ENCODE peak calls at places on chromosome 18, in nine cellular contexts. Z is activated CD4-positive, alpha-beta memory T cell treated with anti-CD3 and anti-CD28 coated beads, Interleukin-2, amount 10 ng/mL, durations not matched to agents 7 days and 5 days; I is psoas muscle; N is ELR; T is adrenal gland; O is AG08395; Q is progenitor cell of endocrine pancreas; V is NCI-H2081 treated with DMSO at 0.1 percent for 48 hours; S is left cardiac atrium. A is an unnamed sample.

GRCh38 chr18:57352761-57353136 is 392 bp downstream of the ST8SIA3 start:
- DNase-seq in Z (no peak), I (no peak), N (no peak), T (no peak), O (no peak), Q (peak), V (no peak), S (no peak), A (no peak)

GRCh38 chr18:57792741-57793629 is 10.1 kb downstream of the ATP8B1 start:
- DNase-seq in Z (no peak), I (no peak), N (no peak), T (no peak), O (no peak), Q (no peak), V (no peak), S (peak), A (peak)

GRCh38 chr18:240175-240574 is 27.7 kb downstream of the THOC1 start:
- DNase-seq in Z (no peak), I (no peak), N (no peak), T (no peak), O (no peak), Q (no peak), V (no peak), S (no peak), A (peak)

GRCh38 chr18:12301263-12302005 is 6.6 kb upstream of the TUBB6 start:
- DNase-seq in Z (no peak), I (no peak), N (no peak), T (no peak), O (no peak), Q (no peak), V (no peak), S (no peak), A (no peak)

GRCh38 chr18:75478996-75479870 is 51.7 kb upstream of the SMIM21 start:
- DNase-seq in Z (no peak), I (no peak), N (peak), T (peak), O (peak), Q (no peak), V (peak), S (no peak), A (peak)

GRCh38 chr18:629303-630150 is 27.9 kb upstream of the TYMS start:
- DNase-seq in Z (no peak), I (no peak), N (peak), T (no peak), O (no peak), Q (no peak), V (no peak), S (no peak), A (no peak)

GRCh38 chr18:33928226-33928625 is 296.5 kb downstream of the NOL4 start:
- DNase-seq in Z (no peak), I (no peak), N (no peak), T (no peak), O (no peak), Q (no peak), V (no peak), S (no peak), A (peak)

GRCh38 chr18:47632970-47633635 is 297.4 kb downstream of the SMAD2 start:
- DNase-seq in Z (no peak), I (no peak), N (no peak), T (no peak), O (no peak), Q (no peak), V (no peak), S (no peak), A (no peak)

GRCh38 chr18:62596145-62597005 is 73.5 kb downstream of the ZCCHC2 start:
- DNase-seq in Z (no peak), I (peak), N (no peak), T (no peak), O (peak), Q (peak), V (no peak), S (peak), A (peak)